ENCODE peak calls at places on chromosome 12, in nine cellular contexts. B is MM.1S; P is transverse colon; Q is adrenal gland; O is endothelial cell of umbilical vein; H is breast epithelium; J is neural progenitor cell; G is lung; U is CD8-positive, alpha-beta memory T cell. E is an unnamed sample.
A peak's percentile ranks its signal among the peaks of the same experiment; 100 is the strongest.

GRCh38 chr12:59651230-59651920 is 55.5 kb downstream of the SLC16A7 start:
- DNase-seq in B (no peak), P (no peak), Q (peak; percentile 17), O (peak; percentile 51), H (no peak), J (no peak), G (no peak), U (no peak), E (no peak)

GRCh38 chr12:91833780-91834359 is 311.8 kb downstream of the BTG1 start:
- DNase-seq in B (no peak), P (no peak), Q (no peak), O (peak; percentile 7), H (no peak), J (no peak), G (no peak), U (no peak), E (no peak)

GRCh38 chr12:93089805-93090569 is 160.9 kb upstream of the EEA1 start:
- DNase-seq in B (no peak), P (peak; percentile 28), Q (no peak), O (peak; percentile 92), H (no peak), J (no peak), G (no peak), U (no peak), E (peak; percentile 83)

GRCh38 chr12:13170892-13171490 is 25.5 kb upstream of the EMP1 start:
- DNase-seq in B (no peak), P (no peak), Q (no peak), O (no peak), H (no peak), J (no peak), G (peak; percentile 10), U (no peak), E (no peak)

GRCh38 chr12:90253674-90254181 is 545.1 kb upstream of the ATP2B1 start:
- DNase-seq in B (peak; percentile 97), P (peak; percentile 75), Q (peak; percentile 21), O (peak; percentile 90), H (no peak), J (no peak), G (peak; percentile 43), U (peak; percentile 0), E (peak; percentile 5)

GRCh38 chr12:75779891-75780501 is 251.6 kb downstream of the PHLDA1 start:
- DNase-seq in B (no peak), P (no peak), Q (no peak), O (peak; percentile 41), H (no peak), J (peak; percentile 57), G (no peak), U (no peak), E (no peak)

GRCh38 chr12:27843714-27844245 is 63.7 kb upstream of the MANSC4 start:
- DNase-seq in B (no peak), P (no peak), Q (no peak), O (no peak), H (no peak), J (peak; percentile 12), G (no peak), U (no peak), E (no peak)

GRCh38 chr12:110733857-110734373 is 8.8 kb downstream of the PPP1CC start:
- DNase-seq in B (no peak), P (no peak), Q (no peak), O (no peak), H (no peak), J (no peak), G (no peak), U (no peak), E (no peak)

GRCh38 chr12:8081228-8081920 is 700 bp upstream of the NECAP1 start:
- DNase-seq in B (peak; percentile 78), P (peak; percentile 36), Q (peak; percentile 44), O (no peak), H (no peak), J (no peak), G (no peak), U (peak; percentile 39), E (peak; percentile 30)

GRCh38 chr12:14731821-14732220 is 35.4 kb upstream of the GUCY2C start:
- DNase-seq in B (no peak), P (no peak), Q (no peak), O (no peak), H (no peak), J (no peak), G (no peak), U (no peak), E (no peak)

GRCh38 chr12:5273709-5274108 is 158.2 kb upstream of the NTF3 start:
- DNase-seq in B (no peak), P (no peak), Q (no peak), O (no peak), H (no peak), J (peak; percentile 56), G (no peak), U (no peak), E (no peak)

GRCh38 chr12:122874081-122874480 is 21.8 kb downstream of the VPS37B start:
- DNase-seq in B (no peak), P (no peak), Q (peak; percentile 14), O (no peak), H (no peak), J (peak; percentile 61), G (no peak), U (peak; percentile 69), E (peak; percentile 38)

GRCh38 chr12:110737532-110737931 is 5.2 kb downstream of the PPP1CC start:
- DNase-seq in B (no peak), P (no peak), Q (no peak), O (no peak), H (no peak), J (no peak), G (no peak), U (peak; percentile 14), E (no peak)

GRCh38 chr12:48157889-48158370 is 615 bp upstream of the ASB8 start:
- DNase-seq in B (no peak), P (no peak), Q (no peak), O (no peak), H (no peak), J (no peak), G (no peak), U (no peak), E (no peak)

GRCh38 chr12:82554529-82554928 is 132.2 kb upstream of the TMTC2 start:
- DNase-seq in B (no peak), P (no peak), Q (no peak), O (peak; percentile 54), H (no peak), J (no peak), G (no peak), U (no peak), E (no peak)

DNA sequence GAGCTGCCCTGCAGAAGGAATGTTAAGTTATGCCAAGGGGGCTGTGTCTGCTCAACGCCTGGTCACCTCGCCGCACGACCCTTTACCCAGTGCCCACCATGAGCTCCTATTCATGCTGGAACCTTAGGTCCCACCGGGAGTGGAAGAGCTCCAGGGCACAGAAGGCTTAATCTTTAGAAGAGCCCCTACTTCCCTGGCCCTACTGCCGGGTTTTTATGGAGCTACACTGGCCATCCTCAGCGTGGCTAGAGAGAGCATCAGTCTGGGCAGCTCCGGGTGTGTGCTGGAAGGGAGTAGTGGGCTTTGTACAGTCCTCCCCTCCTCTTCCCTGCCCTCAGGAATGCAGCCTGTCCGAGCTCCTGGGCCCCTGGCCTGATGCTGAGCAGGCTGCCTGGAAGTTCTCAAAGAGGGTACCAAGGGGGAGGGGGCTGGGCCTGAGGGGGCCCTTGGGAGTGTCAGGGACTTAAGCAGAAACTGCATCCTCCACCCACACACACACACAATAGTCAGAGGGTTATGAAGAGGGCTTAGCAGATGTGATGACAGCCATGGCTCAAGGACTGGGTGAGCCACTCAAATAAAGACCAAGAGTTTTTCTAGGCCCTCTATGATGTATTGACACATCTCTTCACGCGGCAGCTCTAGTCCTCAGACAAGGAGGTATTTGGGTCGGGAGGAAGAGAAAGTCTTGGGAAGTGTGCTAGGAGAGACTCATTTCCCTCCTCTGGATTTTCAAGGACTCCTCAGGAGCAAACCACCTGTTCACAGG is 16.4 kb upstream of the FIGNL2 start:
- DNase-seq in B (no peak), P (no peak), Q (no peak), O (no peak), H (no peak), J (peak; percentile 72), G (no peak), U (no peak), E (no peak)
- H3K27me3 ChIP-seq in B (peaks cover 75% of the 10 kb centered on the region), P (peaks cover 76% of the 10 kb centered on the region), Q (peaks cover 12% of the 10 kb centered on the region), O (no peaks in the 10 kb centered on the region), H (no peaks in the 10 kb centered on the region), J (peaks cover 50% of the 10 kb centered on the region), G (no peaks in the 10 kb centered on the region), U (peaks cover 46% of the 10 kb centered on the region), E (peaks cover 13% of the 10 kb centered on the region)

DNA sequence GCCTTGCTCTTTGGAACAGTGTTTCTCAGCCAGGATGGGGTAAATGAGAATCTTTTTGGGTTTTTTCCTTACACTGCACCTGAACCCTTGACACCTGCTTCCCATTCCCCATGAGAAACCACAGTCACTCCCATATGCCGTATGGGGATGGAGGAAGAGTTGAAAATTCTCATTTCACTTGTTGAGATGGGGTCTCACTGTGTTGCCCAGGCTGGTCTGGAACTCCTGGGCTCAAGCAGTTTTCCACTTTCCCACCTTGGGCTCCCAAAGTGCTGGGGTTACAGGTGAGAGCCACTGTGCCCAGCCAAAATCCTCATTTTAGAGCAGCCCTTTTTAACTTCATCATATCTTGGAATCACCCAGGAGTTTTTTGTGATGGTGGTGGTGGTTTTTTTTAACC is 3.7 kb downstream of the MVK start:
- DNase-seq in B (no peak), P (no peak), Q (no peak), O (no peak), H (no peak), J (no peak), G (no peak), U (no peak), E (no peak)
- H3K4me1 ChIP-seq in B (no peaks in the 10 kb centered on the region), P (peaks cover 17% of the 10 kb centered on the region), Q (peaks cover 13% of the 10 kb centered on the region), O (peaks cover 16% of the 10 kb centered on the region), H (peaks cover 10% of the 10 kb centered on the region), J (peaks cover 15% of the 10 kb centered on the region), G (peaks cover 11% of the 10 kb centered on the region), U (peaks cover 15% of the 10 kb centered on the region), E (peaks cover 10% of the 10 kb centered on the region)

DNA sequence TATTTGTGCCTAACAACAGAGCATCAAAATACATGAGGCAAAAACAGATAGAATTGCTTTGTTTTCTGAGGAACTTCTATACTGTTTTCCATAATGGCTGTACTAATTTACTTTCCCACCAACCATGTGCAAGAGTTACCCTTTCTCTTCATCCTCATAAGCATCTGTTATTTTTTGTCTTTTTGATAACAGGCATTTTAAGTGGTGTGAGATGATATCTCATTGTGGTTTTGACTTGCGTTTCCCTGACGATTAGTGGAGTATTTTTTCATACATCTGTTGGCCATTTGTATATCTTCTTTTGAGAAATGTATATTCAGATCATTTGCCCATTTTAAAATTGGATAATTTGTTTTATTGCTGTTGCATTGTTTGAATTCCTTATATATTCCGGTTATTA is 10.3 kb upstream of the HMGA2 start:
- DNase-seq in B (no peak), P (no peak), Q (no peak), O (no peak), H (no peak), J (no peak), G (no peak), U (no peak), E (no peak)
- H3K27me3 ChIP-seq in B (no peaks in the 10 kb centered on the region), P (peaks cover 6% of the 10 kb centered on the region), Q (peaks cover 18% of the 10 kb centered on the region), O (no peaks in the 10 kb centered on the region), H (peaks cover 3% of the 10 kb centered on the region), J (no peaks in the 10 kb centered on the region), G (no peaks in the 10 kb centered on the region), U (no peaks in the 10 kb centered on the region), E (no peaks in the 10 kb centered on the region)

GRCh38 chr12:54349658-54350057 is 14.6 kb downstream of the GPR84 start:
- DNase-seq in B (no peak), P (no peak), Q (no peak), O (no peak), H (no peak), J (no peak), G (no peak), U (no peak), E (no peak)
- H3K4me1 ChIP-seq in B (no peaks in the 10 kb centered on the region), P (peaks cover 28% of the 10 kb centered on the region), Q (peaks cover 18% of the 10 kb centered on the region), O (no peaks in the 10 kb centered on the region), H (no peaks in the 10 kb centered on the region), J (peaks cover 77% of the 10 kb centered on the region), G (peaks cover 7% of the 10 kb centered on the region), U (peaks cover 14% of the 10 kb centered on the region), E (peaks cover 16% of the 10 kb centered on the region)

E was measured in CD4-positive, CD25-positive, alpha-beta regulatory T cell.